ENCODE peak calls at places on chromosome 12, in nine cellular contexts. One of them, this sample, is unnamed.
A peak's percentile ranks its signal among the peaks of the same experiment; 100 is the strongest.

GRCh38 chr12:23771230-23771949 is 178.1 kb downstream of the SOX5 start:
- DNase-seq in OCI-LY7: no peak
- DNase-seq in GM23248: no peak
- DNase-seq in pancreas: no peak
- DNase-seq in neural progenitor cell: peak; percentile 9
- DNase-seq in CD8-positive, alpha-beta T cell: no peak
- DNase-seq in fibroblast of lung: peak; percentile 21
- DNase-seq in body of pancreas: no peak
- DNase-seq in cardiac muscle cell: no peak
- DNase-seq in this sample: no peak

GRCh38 chr12:25266522-25266921 is 15.8 kb upstream of the KRAS start:
- DNase-seq in OCI-LY7: no peak
- DNase-seq in GM23248: peak; percentile 26
- DNase-seq in pancreas: no peak
- DNase-seq in neural progenitor cell: no peak
- DNase-seq in CD8-positive, alpha-beta T cell: no peak
- DNase-seq in fibroblast of lung: peak; percentile 26
- DNase-seq in body of pancreas: no peak
- DNase-seq in cardiac muscle cell: peak; percentile 11
- DNase-seq in this sample: no peak

GRCh38 chr12:106804668-106805067 is 30.2 kb downstream of the RIC8B start:
- DNase-seq in OCI-LY7: no peak
- DNase-seq in GM23248: no peak
- DNase-seq in pancreas: no peak
- DNase-seq in neural progenitor cell: no peak
- DNase-seq in CD8-positive, alpha-beta T cell: no peak
- DNase-seq in fibroblast of lung: no peak
- DNase-seq in body of pancreas: no peak
- DNase-seq in cardiac muscle cell: no peak
- DNase-seq in this sample: peak; percentile 67

GRCh38 chr12:48512855-48513254 is 12.6 kb upstream of the OR8S1 start:
- DNase-seq in OCI-LY7: no peak
- DNase-seq in GM23248: no peak
- DNase-seq in pancreas: no peak
- DNase-seq in neural progenitor cell: no peak
- DNase-seq in CD8-positive, alpha-beta T cell: no peak
- DNase-seq in fibroblast of lung: no peak
- DNase-seq in body of pancreas: no peak
- DNase-seq in cardiac muscle cell: no peak
- DNase-seq in this sample: no peak

GRCh38 chr12:112523856-112524255 is 105.1 kb downstream of the PTPN11 start:
- DNase-seq in OCI-LY7: no peak
- DNase-seq in GM23248: no peak
- DNase-seq in pancreas: no peak
- DNase-seq in neural progenitor cell: no peak
- DNase-seq in CD8-positive, alpha-beta T cell: no peak
- DNase-seq in fibroblast of lung: no peak
- DNase-seq in body of pancreas: no peak
- DNase-seq in cardiac muscle cell: no peak
- DNase-seq in this sample: no peak

GRCh38 chr12:104604995-104605675 is 148.4 kb downstream of the CHST11 start:
- DNase-seq in OCI-LY7: no peak
- DNase-seq in GM23248: peak; percentile 80
- DNase-seq in pancreas: no peak
- DNase-seq in neural progenitor cell: no peak
- DNase-seq in CD8-positive, alpha-beta T cell: no peak
- DNase-seq in fibroblast of lung: no peak
- DNase-seq in body of pancreas: no peak
- DNase-seq in cardiac muscle cell: no peak
- DNase-seq in this sample: no peak

GRCh38 chr12:90854136-90854689 is 100.8 kb downstream of the CCER1 start:
- DNase-seq in OCI-LY7: peak; percentile 40
- DNase-seq in GM23248: peak; percentile 74
- DNase-seq in pancreas: no peak
- DNase-seq in neural progenitor cell: peak; percentile 75
- DNase-seq in CD8-positive, alpha-beta T cell: no peak
- DNase-seq in fibroblast of lung: peak; percentile 42
- DNase-seq in body of pancreas: peak; percentile 18
- DNase-seq in cardiac muscle cell: peak; percentile 72
- DNase-seq in this sample: peak; percentile 41

GRCh38 chr12:109926488-109927210 is 26.6 kb downstream of the TCHP start:
- DNase-seq in OCI-LY7: no peak
- DNase-seq in GM23248: no peak
- DNase-seq in pancreas: no peak
- DNase-seq in neural progenitor cell: no peak
- DNase-seq in CD8-positive, alpha-beta T cell: no peak
- DNase-seq in fibroblast of lung: no peak
- DNase-seq in body of pancreas: no peak
- DNase-seq in cardiac muscle cell: no peak
- DNase-seq in this sample: no peak

GRCh38 chr12:120793357-120793756 is 67.7 kb downstream of the ACADS start:
- DNase-seq in OCI-LY7: no peak
- DNase-seq in GM23248: no peak
- DNase-seq in pancreas: no peak
- DNase-seq in neural progenitor cell: no peak
- DNase-seq in CD8-positive, alpha-beta T cell: no peak
- DNase-seq in fibroblast of lung: no peak
- DNase-seq in body of pancreas: no peak
- DNase-seq in cardiac muscle cell: no peak
- DNase-seq in this sample: no peak

GRCh38 chr12:122081697-122082221 is 3.2 kb downstream of the MLXIP start:
- DNase-seq in OCI-LY7: peak; percentile 85
- DNase-seq in GM23248: peak; percentile 65
- DNase-seq in pancreas: no peak
- DNase-seq in neural progenitor cell: no peak
- DNase-seq in CD8-positive, alpha-beta T cell: no peak
- DNase-seq in fibroblast of lung: no peak
- DNase-seq in body of pancreas: peak; percentile 38
- DNase-seq in cardiac muscle cell: no peak
- DNase-seq in this sample: peak; percentile 67

GRCh38 chr12:65845751-65846537 is 21.7 kb downstream of the HMGA2 start:
- DNase-seq in OCI-LY7: no peak
- DNase-seq in GM23248: no peak
- DNase-seq in pancreas: no peak
- DNase-seq in neural progenitor cell: peak; percentile 72
- DNase-seq in CD8-positive, alpha-beta T cell: no peak
- DNase-seq in fibroblast of lung: peak; percentile 34
- DNase-seq in body of pancreas: no peak
- DNase-seq in cardiac muscle cell: no peak
- DNase-seq in this sample: no peak

GRCh38 chr12:82554529-82554928 is 132.2 kb upstream of the TMTC2 start:
- DNase-seq in OCI-LY7: no peak
- DNase-seq in GM23248: no peak
- DNase-seq in pancreas: no peak
- DNase-seq in neural progenitor cell: no peak
- DNase-seq in CD8-positive, alpha-beta T cell: no peak
- DNase-seq in fibroblast of lung: peak; percentile 13
- DNase-seq in body of pancreas: no peak
- DNase-seq in cardiac muscle cell: no peak
- DNase-seq in this sample: no peak

GRCh38 chr12:103677905-103678304 is 90.8 kb downstream of the STAB2 start:
- DNase-seq in OCI-LY7: no peak
- DNase-seq in GM23248: no peak
- DNase-seq in pancreas: no peak
- DNase-seq in neural progenitor cell: no peak
- DNase-seq in CD8-positive, alpha-beta T cell: no peak
- DNase-seq in fibroblast of lung: no peak
- DNase-seq in body of pancreas: no peak
- DNase-seq in cardiac muscle cell: no peak
- DNase-seq in this sample: no peak

GRCh38 chr12:15754233-15754632 is 35.0 kb downstream of the EPS8 start:
- DNase-seq in OCI-LY7: no peak
- DNase-seq in GM23248: peak; percentile 62
- DNase-seq in pancreas: no peak
- DNase-seq in neural progenitor cell: no peak
- DNase-seq in CD8-positive, alpha-beta T cell: no peak
- DNase-seq in fibroblast of lung: peak; percentile 71
- DNase-seq in body of pancreas: no peak
- DNase-seq in cardiac muscle cell: no peak
- DNase-seq in this sample: no peak

GRCh38 chr12:82740129-82741000 is 53.7 kb downstream of the TMTC2 start:
- DNase-seq in OCI-LY7: no peak
- DNase-seq in GM23248: peak; percentile 83
- DNase-seq in pancreas: no peak
- DNase-seq in neural progenitor cell: no peak
- DNase-seq in CD8-positive, alpha-beta T cell: no peak
- DNase-seq in fibroblast of lung: peak; percentile 89
- DNase-seq in body of pancreas: no peak
- DNase-seq in cardiac muscle cell: no peak
- DNase-seq in this sample: peak; percentile 9

GRCh38 chr12:18275974-18276373 is 14.7 kb downstream of the PIK3C2G start:
- DNase-seq in OCI-LY7: no peak
- DNase-seq in GM23248: peak; percentile 19
- DNase-seq in pancreas: no peak
- DNase-seq in neural progenitor cell: no peak
- DNase-seq in CD8-positive, alpha-beta T cell: no peak
- DNase-seq in fibroblast of lung: peak; percentile 83
- DNase-seq in body of pancreas: no peak
- DNase-seq in cardiac muscle cell: peak; percentile 18
- DNase-seq in this sample: no peak

GRCh38 chr12:66755727-66756395 is 77.0 kb upstream of the GRIP1 start:
- DNase-seq in OCI-LY7: peak; percentile 31
- DNase-seq in GM23248: no peak
- DNase-seq in pancreas: no peak
- DNase-seq in neural progenitor cell: no peak
- DNase-seq in CD8-positive, alpha-beta T cell: no peak
- DNase-seq in fibroblast of lung: no peak
- DNase-seq in body of pancreas: no peak
- DNase-seq in cardiac muscle cell: no peak
- DNase-seq in this sample: no peak

GRCh38 chr12:64824500-64825142 is at the start of gene TBC1D30:
- DNase-seq in OCI-LY7: no peak
- DNase-seq in GM23248: peak; percentile 45
- DNase-seq in pancreas: no peak
- DNase-seq in neural progenitor cell: peak; percentile 72
- DNase-seq in CD8-positive, alpha-beta T cell: no peak
- DNase-seq in fibroblast of lung: peak; percentile 22
- DNase-seq in body of pancreas: peak; percentile 17
- DNase-seq in cardiac muscle cell: peak; percentile 59
- DNase-seq in this sample: peak; percentile 9

GRCh38 chr12:96240656-96241055 is 46.5 kb downstream of the ELK3 start:
- DNase-seq in OCI-LY7: no peak
- DNase-seq in GM23248: peak; percentile 86
- DNase-seq in pancreas: no peak
- DNase-seq in neural progenitor cell: no peak
- DNase-seq in CD8-positive, alpha-beta T cell: no peak
- DNase-seq in fibroblast of lung: peak; percentile 64
- DNase-seq in body of pancreas: no peak
- DNase-seq in cardiac muscle cell: no peak
- DNase-seq in this sample: no peak

GRCh38 chr12:34303091-34303870 is 281.0 kb downstream of the ALG10 start:
- DNase-seq in OCI-LY7: no peak
- DNase-seq in GM23248: no peak
- DNase-seq in pancreas: no peak
- DNase-seq in neural progenitor cell: no peak
- DNase-seq in CD8-positive, alpha-beta T cell: no peak
- DNase-seq in fibroblast of lung: no peak
- DNase-seq in body of pancreas: no peak
- DNase-seq in cardiac muscle cell: no peak
- DNase-seq in this sample: no peak
- H3K9me3 ChIP-seq in OCI-LY7: peaks cover 4% of the 10 kb centered on the region
- H3K9me3 ChIP-seq in GM23248: no peaks in the 10 kb centered on the region
- H3K9me3 ChIP-seq in pancreas: no peaks in the 10 kb centered on the region
- H3K9me3 ChIP-seq in neural progenitor cell: peaks cover 5% of the 10 kb centered on the region
- H3K9me3 ChIP-seq in CD8-positive, alpha-beta T cell: no peaks in the 10 kb centered on the region
- H3K9me3 ChIP-seq in fibroblast of lung: no peaks in the 10 kb centered on the region
- H3K9me3 ChIP-seq in body of pancreas: peaks cover 48% of the 10 kb centered on the region
- H3K9me3 ChIP-seq in cardiac muscle cell: no peaks in the 10 kb centered on the region
- H3K9me3 ChIP-seq in this sample: peaks cover 7% of the 10 kb centered on the region

GRCh38 chr12:127336416-127336815 is 930.6 kb upstream of the TMEM132C start:
- DNase-seq in OCI-LY7: no peak
- DNase-seq in GM23248: no peak
- DNase-seq in pancreas: no peak
- DNase-seq in neural progenitor cell: no peak
- DNase-seq in CD8-positive, alpha-beta T cell: no peak
- DNase-seq in fibroblast of lung: no peak
- DNase-seq in body of pancreas: no peak
- DNase-seq in cardiac muscle cell: no peak
- DNase-seq in this sample: no peak
- H3K9me3 ChIP-seq in OCI-LY7: no peaks in the 10 kb centered on the region
- H3K9me3 ChIP-seq in GM23248: no peaks in the 10 kb centered on the region
- H3K9me3 ChIP-seq in pancreas: no peaks in the 10 kb centered on the region
- H3K9me3 ChIP-seq in neural progenitor cell: no peaks in the 10 kb centered on the region
- H3K9me3 ChIP-seq in CD8-positive, alpha-beta T cell: no peaks in the 10 kb centered on the region
- H3K9me3 ChIP-seq in fibroblast of lung: no peaks in the 10 kb centered on the region
- H3K9me3 ChIP-seq in body of pancreas: no peaks in the 10 kb centered on the region
- H3K9me3 ChIP-seq in cardiac muscle cell: no peaks in the 10 kb centered on the region
- H3K9me3 ChIP-seq in this sample: no peaks in the 10 kb centered on the region

DNA sequence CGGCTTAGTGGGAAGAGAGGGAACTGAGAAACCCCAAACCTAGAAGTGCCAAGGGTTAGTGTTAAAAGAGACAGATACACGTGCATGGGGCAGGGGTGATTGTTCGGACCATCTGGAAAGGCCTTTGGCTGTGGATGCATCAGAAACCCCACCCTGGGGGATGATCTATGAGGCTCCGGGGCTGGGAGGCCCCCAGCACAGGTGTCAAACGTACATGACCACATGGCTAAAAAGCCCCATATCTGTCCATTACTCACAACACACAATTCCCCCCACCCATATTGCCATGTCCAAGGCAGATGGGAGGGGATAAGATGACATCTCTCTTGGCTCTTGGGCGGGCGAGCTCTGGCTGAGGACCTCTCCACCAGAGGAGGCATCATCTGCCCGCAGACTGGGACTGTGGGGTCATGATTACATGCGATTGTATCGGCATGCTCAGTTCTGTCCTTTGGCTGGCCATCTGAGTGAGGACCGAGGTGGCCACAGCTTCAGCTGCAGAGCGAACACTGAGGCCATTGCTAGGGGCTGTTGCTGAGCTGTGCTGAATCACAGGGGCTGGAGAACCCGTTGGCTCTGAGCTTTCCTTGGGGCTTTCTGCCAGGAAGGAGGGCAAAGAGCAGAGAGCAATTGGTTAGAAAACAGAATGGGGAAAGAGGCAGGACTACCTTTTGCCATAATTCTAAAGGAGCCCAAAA is 9.6 kb upstream of the NPFF start:
- DNase-seq in OCI-LY7: no peak
- DNase-seq in GM23248: no peak
- DNase-seq in pancreas: no peak
- DNase-seq in neural progenitor cell: no peak
- DNase-seq in CD8-positive, alpha-beta T cell: no peak
- DNase-seq in fibroblast of lung: no peak
- DNase-seq in body of pancreas: no peak
- DNase-seq in cardiac muscle cell: no peak
- DNase-seq in this sample: no peak
- H3K9me3 ChIP-seq in OCI-LY7: no peaks in the 10 kb centered on the region
- H3K9me3 ChIP-seq in GM23248: no peaks in the 10 kb centered on the region
- H3K9me3 ChIP-seq in pancreas: no peaks in the 10 kb centered on the region
- H3K9me3 ChIP-seq in neural progenitor cell: no peaks in the 10 kb centered on the region
- H3K9me3 ChIP-seq in CD8-positive, alpha-beta T cell: no peaks in the 10 kb centered on the region
- H3K9me3 ChIP-seq in fibroblast of lung: no peaks in the 10 kb centered on the region
- H3K9me3 ChIP-seq in body of pancreas: no peaks in the 10 kb centered on the region
- H3K9me3 ChIP-seq in cardiac muscle cell: no peaks in the 10 kb centered on the region
- H3K9me3 ChIP-seq in this sample: no peaks in the 10 kb centered on the region

DNA sequence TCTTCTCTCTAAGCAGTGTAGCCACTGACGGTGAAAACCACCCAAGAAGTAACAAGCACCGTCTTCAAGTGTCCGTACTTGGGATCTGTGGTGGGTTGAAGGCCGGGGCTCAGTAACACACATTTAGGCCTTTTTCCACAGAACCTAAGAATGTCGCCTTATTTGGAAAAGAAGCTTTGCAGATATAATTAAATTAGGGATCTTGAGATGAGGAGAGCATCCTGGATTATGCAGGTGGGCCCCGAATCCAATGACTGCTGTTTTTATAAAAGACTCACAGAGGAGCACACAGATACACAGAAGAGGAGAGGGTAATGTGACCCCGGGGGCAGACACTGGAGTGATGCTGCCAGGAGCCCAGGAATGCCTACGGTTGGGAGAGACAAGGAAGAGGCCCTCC is 46.3 kb downstream of the RIMBP2 start:
- DNase-seq in OCI-LY7: no peak
- DNase-seq in GM23248: no peak
- DNase-seq in pancreas: no peak
- DNase-seq in neural progenitor cell: no peak
- DNase-seq in CD8-positive, alpha-beta T cell: no peak
- DNase-seq in fibroblast of lung: no peak
- DNase-seq in body of pancreas: no peak
- DNase-seq in cardiac muscle cell: no peak
- DNase-seq in this sample: no peak
- H3K9me3 ChIP-seq in OCI-LY7: no peaks in the 10 kb centered on the region
- H3K9me3 ChIP-seq in GM23248: no peaks in the 10 kb centered on the region
- H3K9me3 ChIP-seq in pancreas: no peaks in the 10 kb centered on the region
- H3K9me3 ChIP-seq in neural progenitor cell: no peaks in the 10 kb centered on the region
- H3K9me3 ChIP-seq in CD8-positive, alpha-beta T cell: no peaks in the 10 kb centered on the region
- H3K9me3 ChIP-seq in fibroblast of lung: no peaks in the 10 kb centered on the region
- H3K9me3 ChIP-seq in body of pancreas: no peaks in the 10 kb centered on the region
- H3K9me3 ChIP-seq in cardiac muscle cell: no peaks in the 10 kb centered on the region
- H3K9me3 ChIP-seq in this sample: no peaks in the 10 kb centered on the region

This sample was measured in small intestine.